ENCODE peak calls at places on chromosomes 7 and 10, in ten cellular contexts. B, Q, H, O, W, Z, U, L, A and X are unnamed samples.

GRCh38 chr7:36994456-36995112 is 270.3 kb upstream of the AOAH start:
- DNase-seq in B (no peak), Q (no peak), H (peak; percentile 37), O (no peak), W (no peak), Z (no peak), U (no peak), L (no peak), A (no peak), X (no peak)

GRCh38 chr7:140924821-140925421 is at the start of gene BRAF:
- DNase-seq in B (peak; percentile 90), Q (peak; percentile 46), H (peak; percentile 69), O (peak; percentile 91), W (peak; percentile 85), Z (peak; percentile 80), U (peak; percentile 90), L (peak; percentile 99), A (peak; percentile 88), X (peak; percentile 15)

GRCh38 chr10:89213191-89213808 is 6.2 kb upstream of the CH25H start:
- DNase-seq in B (no peak), Q (no peak), H (peak; percentile 43), O (no peak), W (peak; percentile 55), Z (no peak), U (no peak), L (no peak), A (peak; percentile 63), X (no peak)

GRCh38 chr7:107742678-107743566 is 1.0 kb upstream of the CBLL1 start:
- DNase-seq in B (no peak), Q (peak; percentile 51), H (no peak), O (peak; percentile 50), W (no peak), Z (no peak), U (peak; percentile 54), L (peak; percentile 87), A (no peak), X (peak; percentile 75)

GRCh38 chr7:97959046-97959445 is 30.9 kb downstream of the OCM2 start:
- DNase-seq in B (no peak), Q (no peak), H (no peak), O (no peak), W (no peak), Z (no peak), U (no peak), L (peak; percentile 84), A (no peak), X (no peak)

GRCh38 chr10:9302142-9302746 is 1247.8 kb downstream of the GATA3 start:
- DNase-seq in B (no peak), Q (no peak), H (peak; percentile 65), O (no peak), W (peak; percentile 63), Z (peak; percentile 23), U (no peak), L (no peak), A (peak; percentile 53), X (no peak)

GRCh38 chr10:10869592-10869991 is 148.1 kb upstream of the CELF2 start:
- DNase-seq in B (no peak), Q (no peak), H (peak; percentile 82), O (no peak), W (no peak), Z (no peak), U (no peak), L (no peak), A (peak; percentile 23), X (no peak)

GRCh38 chr7:130350945-130351663 is 6.5 kb downstream of the CPA5 start:
- DNase-seq in B (peak; percentile 60), Q (no peak), H (no peak), O (peak; percentile 46), W (no peak), Z (no peak), U (no peak), L (no peak), A (no peak), X (no peak)

GRCh38 chr7:34886856-34887255 is 150.4 kb downstream of the DPY19L1 start:
- DNase-seq in B (no peak), Q (no peak), H (peak; percentile 27), O (no peak), W (peak; percentile 26), Z (no peak), U (no peak), L (no peak), A (no peak), X (no peak)

GRCh38 chr10:71888623-71889387 is 37.8 kb upstream of the PSAP start:
- DNase-seq in B (peak; percentile 81), Q (peak; percentile 5), H (peak; percentile 87), O (peak; percentile 78), W (peak; percentile 42), Z (peak; percentile 35), U (peak; percentile 87), L (peak; percentile 95), A (peak; percentile 77), X (peak; percentile 62)

GRCh38 chr7:80772347-80773101 is 134.1 kb downstream of the CD36 start:
- DNase-seq in B (no peak), Q (no peak), H (no peak), O (no peak), W (no peak), Z (no peak), U (no peak), L (no peak), A (no peak), X (no peak)

GRCh38 chr7:152887191-152887590 is 127.6 kb downstream of the ACTR3B start:
- DNase-seq in B (peak; percentile 0), Q (no peak), H (no peak), O (no peak), W (no peak), Z (no peak), U (no peak), L (no peak), A (no peak), X (no peak)

GRCh38 chr7:93889261-93889660 is 1.3 kb downstream of the TFPI2 start:
- DNase-seq in B (no peak), Q (no peak), H (peak; percentile 91), O (no peak), W (peak; percentile 87), Z (no peak), U (no peak), L (no peak), A (peak; percentile 92), X (no peak)

GRCh38 chr10:100656479-100656878 is 88.9 kb upstream of the PAX2 start:
- DNase-seq in B (no peak), Q (no peak), H (peak; percentile 81), O (no peak), W (no peak), Z (no peak), U (no peak), L (peak; percentile 81), A (no peak), X (no peak)
- H3K27me3 ChIP-seq in B (peaks cover 85% of the 10 kb centered on the region), Q (peaks cover 86% of the 10 kb centered on the region), H (peaks cover 53% of the 10 kb centered on the region), O (peaks cover 78% of the 10 kb centered on the region), W (peaks cover 64% of the 10 kb centered on the region), Z (no peaks in the 10 kb centered on the region), U (peaks cover 94% of the 10 kb centered on the region), L (peaks cover 75% of the 10 kb centered on the region), A (peaks cover 80% of the 10 kb centered on the region), X (peaks cover 29% of the 10 kb centered on the region)

GRCh38 chr10:94186722-94187121 is 176.0 kb downstream of the NOC3L start:
- DNase-seq in B (no peak), Q (no peak), H (no peak), O (no peak), W (no peak), Z (no peak), U (no peak), L (no peak), A (no peak), X (no peak)

GRCh38 chr10:94180576-94180975 is 182.2 kb downstream of the NOC3L start:
- DNase-seq in B (peak; percentile 56), Q (no peak), H (no peak), O (no peak), W (no peak), Z (no peak), U (no peak), L (no peak), A (no peak), X (no peak)

GRCh38 chr10:94178475-94179251 is 184.1 kb downstream of the NOC3L start:
- DNase-seq in B (no peak), Q (no peak), H (no peak), O (no peak), W (no peak), Z (no peak), U (no peak), L (no peak), A (peak; percentile 50), X (no peak)

GRCh38 chr10:94183666-94184264 is 179.0 kb downstream of the NOC3L start:
- DNase-seq in B (no peak), Q (no peak), H (peak; percentile 99), O (no peak), W (peak; percentile 88), Z (no peak), U (no peak), L (no peak), A (peak; percentile 100), X (no peak)
- TF ChIP-seq CTCF in B (no peak), Q (no peak), H (no peak), O (no peak), W (no peak), Z (no peak), U (no peak), L (no peak), A (no peak), X (no peak)

GRCh38 chr7:1249731-1250130 is 17.1 kb downstream of the UNCX start:
- DNase-seq in B (no peak), Q (no peak), H (no peak), O (no peak), W (no peak), Z (no peak), U (peak; percentile 6), L (peak; percentile 46), A (no peak), X (no peak)
- H3K27me3 ChIP-seq in B (no peaks in the 10 kb centered on the region), Q (peaks cover 62% of the 10 kb centered on the region), H (peaks cover 46% of the 10 kb centered on the region), O (peaks cover 78% of the 10 kb centered on the region), W (peaks cover 59% of the 10 kb centered on the region), Z (no peaks in the 10 kb centered on the region), U (peaks cover 91% of the 10 kb centered on the region), L (peaks cover 66% of the 10 kb centered on the region), A (peaks cover 93% of the 10 kb centered on the region), X (peaks cover 40% of the 10 kb centered on the region)

GRCh38 chr7:124764847-124765400 is 668 bp downstream of the GPR37 start:
- DNase-seq in B (peak; percentile 34), Q (no peak), H (no peak), O (peak; percentile 8), W (peak; percentile 23), Z (no peak), U (no peak), L (no peak), A (peak; percentile 5), X (no peak)

GRCh38 chr7:124764071-124764846 is 1.3 kb downstream of the GPR37 start:
- DNase-seq in B (no peak), Q (no peak), H (no peak), O (no peak), W (peak; percentile 14), Z (no peak), U (no peak), L (peak; percentile 82), A (peak; percentile 6), X (no peak)

GRCh38 chr7:124762611-124763143 is 2.9 kb downstream of the GPR37 start:
- DNase-seq in B (no peak), Q (no peak), H (no peak), O (no peak), W (peak; percentile 30), Z (no peak), U (no peak), L (no peak), A (peak; percentile 16), X (no peak)

GRCh38 chr7:124768525-124768924 is 2.9 kb upstream of the GPR37 start:
- DNase-seq in B (no peak), Q (no peak), H (no peak), O (no peak), W (no peak), Z (no peak), U (no peak), L (no peak), A (no peak), X (no peak)

GRCh38 chr7:124765401-124766352 is at the start of gene GPR37:
- DNase-seq in B (peak; percentile 82), Q (peak; percentile 59), H (peak; percentile 84), O (peak; percentile 7), W (peak; percentile 86), Z (peak; percentile 32), U (peak; percentile 44), L (peak; percentile 92), A (peak; percentile 93), X (peak; percentile 75)
- TF ChIP-seq CTCF in B (peak; percentile 22), Q (peak; percentile 9), H (peak; percentile 62), O (no peak), W (peak; percentile 42), Z (no peak), U (no peak), L (no peak), A (peak; percentile 74), X (no peak)